ENCODE peak calls at places on chromosomes 5 and 9, in four cellular contexts. One of them, this sample, is unnamed.

GRCh38 chr9:105295151-105295550 is 50.7 kb downstream of the SLC44A1 start:
- DNase-seq in HCT116: no peak
- DNase-seq in heart left ventricle: no peak
- DNase-seq in ovary: no peak
- DNase-seq in this sample: no peak

GRCh38 chr9:130939405-130939941 is 426 bp upstream of the FIBCD1 start:
- DNase-seq in heart left ventricle: no peak
- DNase-seq in ovary: no peak
- DNase-seq in HCT116: no peak
- DNase-seq in this sample: no peak

GRCh38 chr5:170639221-170639925 is 135.6 kb downstream of the KCNIP1 start:
- DNase-seq in HCT116: no peak
- DNase-seq in heart left ventricle: no peak
- DNase-seq in ovary: no peak
- DNase-seq in this sample: peak

GRCh38 chr9:109912082-109912581 is 132.1 kb downstream of the PALM2AKAP2 start:
- DNase-seq in HCT116: no peak
- DNase-seq in ovary: no peak
- DNase-seq in heart left ventricle: peak
- DNase-seq in this sample: no peak

GRCh38 chr5:173303878-173304590 is 24.2 kb downstream of the STC2 start:
- DNase-seq in ovary: no peak
- DNase-seq in heart left ventricle: no peak
- DNase-seq in HCT116: no peak
- DNase-seq in this sample: no peak

GRCh38 chr9:38671748-38672147 is 48.2 kb downstream of the FAM240B start:
- DNase-seq in ovary: no peak
- DNase-seq in HCT116: no peak
- DNase-seq in heart left ventricle: no peak
- DNase-seq in this sample: no peak

GRCh38 chr5:59491944-59492343 is 401.6 kb downstream of the PDE4D start:
- DNase-seq in heart left ventricle: no peak
- DNase-seq in ovary: no peak
- DNase-seq in HCT116: no peak
- DNase-seq in this sample: no peak

GRCh38 chr9:92983984-92984589 is 36.8 kb downstream of the FGD3 start:
- DNase-seq in ovary: no peak
- DNase-seq in HCT116: peak
- DNase-seq in heart left ventricle: no peak
- DNase-seq in this sample: no peak

GRCh38 chr5:88675758-88676636 is 207.0 kb downstream of the MEF2C start:
- DNase-seq in heart left ventricle: no peak
- DNase-seq in ovary: no peak
- DNase-seq in HCT116: peak
- DNase-seq in this sample: no peak

GRCh38 chr5:115577741-115578140 is 24.5 kb downstream of the TICAM2 start:
- DNase-seq in heart left ventricle: no peak
- DNase-seq in ovary: no peak
- DNase-seq in HCT116: no peak
- DNase-seq in this sample: no peak

GRCh38 chr9:83536332-83536731 is 1.9 kb downstream of the FRMD3 start:
- DNase-seq in HCT116: no peak
- DNase-seq in heart left ventricle: no peak
- DNase-seq in ovary: no peak
- DNase-seq in this sample: no peak

DNA sequence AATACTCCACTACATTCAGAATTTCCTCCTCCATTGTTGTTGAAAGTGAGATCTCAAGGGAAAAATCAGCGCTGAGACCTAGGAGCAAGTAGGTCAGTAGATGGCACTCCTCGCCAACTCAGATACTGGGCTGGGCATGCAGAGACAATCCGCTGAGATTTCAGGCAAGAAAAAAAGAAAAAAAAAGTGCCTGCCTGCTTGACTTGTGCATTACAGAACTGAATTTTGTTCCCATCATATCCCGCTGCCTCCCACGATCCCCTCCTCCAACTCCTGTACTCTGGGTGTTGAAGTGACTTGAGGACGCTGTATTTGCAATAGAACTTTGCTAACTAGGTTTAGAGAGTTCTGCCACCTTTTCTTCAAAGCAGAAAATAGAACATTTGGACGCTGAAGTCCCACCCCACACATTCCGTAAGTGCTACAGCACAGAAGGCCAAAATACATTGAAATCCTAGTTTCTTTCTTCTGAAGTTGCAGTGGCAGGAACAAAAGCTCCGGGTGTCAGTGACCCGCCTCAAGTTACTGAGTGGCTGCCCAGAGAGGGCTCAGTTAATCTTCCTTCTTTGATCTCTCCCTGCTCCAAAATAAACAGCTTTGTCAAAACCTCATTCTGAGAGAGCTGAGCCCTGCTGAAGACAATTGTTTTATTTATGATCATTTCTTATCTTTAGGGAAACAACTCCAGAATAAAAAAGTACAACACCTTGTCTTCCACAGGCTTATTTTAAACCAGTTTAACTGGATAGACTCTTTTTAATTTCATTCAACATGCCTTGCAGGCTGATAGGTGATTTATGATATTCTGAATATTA is 265.7 kb downstream of the MLLT3 start:
- DNase-seq in heart left ventricle: peak
- DNase-seq in ovary: peak
- DNase-seq in HCT116: peak
- DNase-seq in this sample: no peak
- H3K4me3 ChIP-seq in heart left ventricle: peak
- H3K4me3 ChIP-seq in ovary: no peak
- H3K4me3 ChIP-seq in HCT116: no peak
- H3K4me3 ChIP-seq in this sample: no peak

GRCh38 chr5:42985129-42986037 is 54.7 kb downstream of the ANXA2R start:
- DNase-seq in HCT116: peak
- DNase-seq in heart left ventricle: no peak
- DNase-seq in ovary: no peak
- DNase-seq in this sample: no peak
- TF ChIP-seq POLR2A in HCT116: no peak
- TF ChIP-seq POLR2A in heart left ventricle: no peak
- TF ChIP-seq POLR2A in ovary: no peak
- TF ChIP-seq POLR2A in this sample: no peak

GRCh38 chr9:112310826-112311225 is 22.6 kb downstream of the PTBP3 start:
- DNase-seq in HCT116: no peak
- DNase-seq in heart left ventricle: no peak
- DNase-seq in ovary: no peak
- DNase-seq in this sample: no peak
- H3K4me3 ChIP-seq in HCT116: no peak
- H3K4me3 ChIP-seq in heart left ventricle: no peak
- H3K4me3 ChIP-seq in ovary: no peak
- H3K4me3 ChIP-seq in this sample: no peak

GRCh38 chr5:16528382-16528849 is 62.8 kb upstream of the ZNF622 start:
- DNase-seq in heart left ventricle: no peak
- DNase-seq in ovary: no peak
- DNase-seq in HCT116: no peak
- DNase-seq in this sample: no peak
- TF ChIP-seq POLR2A in heart left ventricle: no peak
- TF ChIP-seq POLR2A in ovary: no peak
- TF ChIP-seq POLR2A in HCT116: peak
- TF ChIP-seq POLR2A in this sample: no peak

GRCh38 chr5:41508186-41508585 is 2.2 kb downstream of the PLCXD3 start:
- DNase-seq in heart left ventricle: no peak
- DNase-seq in ovary: no peak
- DNase-seq in HCT116: no peak
- DNase-seq in this sample: no peak
- H3K4me3 ChIP-seq in heart left ventricle: peak
- H3K4me3 ChIP-seq in ovary: no peak
- H3K4me3 ChIP-seq in HCT116: no peak
- H3K4me3 ChIP-seq in this sample: no peak

GRCh38 chr5:36606437-36607113 is at the start of gene SLC1A3:
- DNase-seq in heart left ventricle: peak
- DNase-seq in ovary: peak
- DNase-seq in HCT116: peak
- DNase-seq in this sample: peak
- TF ChIP-seq POLR2A in heart left ventricle: peak
- TF ChIP-seq POLR2A in ovary: peak
- TF ChIP-seq POLR2A in HCT116: peak
- TF ChIP-seq POLR2A in this sample: no peak

DNA sequence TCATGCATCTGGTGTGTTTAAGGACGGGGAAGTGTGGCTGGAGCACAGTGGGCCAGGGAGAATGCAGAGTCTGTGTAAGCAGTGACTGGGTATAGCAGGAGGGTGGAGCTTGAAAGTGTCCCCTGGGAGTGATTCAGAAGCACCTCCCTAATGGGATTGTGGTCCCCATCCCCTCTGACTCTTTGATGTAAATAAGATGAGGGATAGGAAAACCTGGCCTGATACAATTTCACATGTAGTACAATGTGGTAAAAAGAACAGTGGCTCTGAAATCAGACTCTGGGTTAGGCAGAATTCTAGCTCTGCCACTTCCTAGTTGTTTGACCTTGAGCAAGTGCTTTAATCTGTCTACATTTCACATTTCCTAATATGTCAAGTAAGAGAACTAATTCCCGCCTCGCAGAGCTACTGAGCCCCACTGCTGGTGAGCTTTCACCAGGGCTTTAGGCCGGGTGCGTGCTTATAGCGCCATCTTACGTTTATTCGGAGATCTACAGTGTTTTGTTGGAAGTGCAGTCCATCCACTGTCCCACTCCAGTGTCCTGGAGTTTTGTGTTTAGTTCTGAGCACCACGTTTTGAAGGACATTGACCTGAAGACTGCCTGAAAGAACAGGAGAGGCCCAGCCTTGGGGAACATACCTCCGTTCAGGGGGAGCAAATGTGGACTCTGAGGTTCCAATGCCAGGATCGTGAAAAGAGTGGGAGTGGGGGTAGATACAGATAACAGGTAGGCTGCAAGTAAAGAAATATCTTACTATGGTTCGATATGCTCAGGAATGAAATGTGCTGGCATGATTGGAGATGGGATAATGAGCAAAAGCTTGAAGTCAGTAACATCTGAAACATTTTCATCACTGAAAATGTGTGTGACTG is 51.2 kb upstream of the TESK1 start:
- DNase-seq in ovary: peak
- DNase-seq in HCT116: peak
- DNase-seq in heart left ventricle: peak
- DNase-seq in this sample: no peak
- H3K4me3 ChIP-seq in ovary: no peak
- H3K4me3 ChIP-seq in HCT116: no peak
- H3K4me3 ChIP-seq in heart left ventricle: no peak
- H3K4me3 ChIP-seq in this sample: no peak

GRCh38 chr5:95878417-95879323 is 56.1 kb upstream of the GLRX start:
- DNase-seq in ovary: no peak
- DNase-seq in heart left ventricle: no peak
- DNase-seq in HCT116: no peak
- DNase-seq in this sample: no peak
- TF ChIP-seq POLR2A in ovary: no peak
- TF ChIP-seq POLR2A in heart left ventricle: no peak
- TF ChIP-seq POLR2A in HCT116: no peak
- TF ChIP-seq POLR2A in this sample: no peak

DNA sequence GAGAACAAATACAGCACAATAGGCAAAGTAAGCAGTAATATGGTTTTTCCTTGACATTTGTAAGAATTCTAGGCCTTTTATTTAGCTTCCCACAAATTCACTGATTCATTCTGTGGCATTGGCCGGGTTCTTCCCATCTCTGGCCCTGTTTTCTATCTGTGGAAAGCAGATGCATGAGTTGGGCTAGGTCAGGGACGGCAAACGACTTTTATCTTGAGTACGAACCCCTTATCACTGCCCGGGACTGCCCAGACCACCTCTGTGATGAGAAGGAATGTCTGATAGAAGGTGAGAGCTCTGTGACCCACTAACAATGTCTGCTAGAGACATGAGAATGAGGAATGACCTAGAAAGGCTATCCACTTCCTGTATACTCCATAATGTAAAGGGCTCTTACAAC is 35.4 kb upstream of the ADAM19 start:
- DNase-seq in HCT116: no peak
- DNase-seq in ovary: no peak
- DNase-seq in heart left ventricle: no peak
- DNase-seq in this sample: no peak
- H3K4me3 ChIP-seq in HCT116: no peak
- H3K4me3 ChIP-seq in ovary: no peak
- H3K4me3 ChIP-seq in heart left ventricle: no peak
- H3K4me3 ChIP-seq in this sample: no peak

GRCh38 chr5:81068063-81068462 is 107.9 kb downstream of the RASGRF2 start:
- DNase-seq in HCT116: no peak
- DNase-seq in heart left ventricle: peak
- DNase-seq in ovary: no peak
- DNase-seq in this sample: no peak
- TF ChIP-seq POLR2A in HCT116: no peak
- TF ChIP-seq POLR2A in heart left ventricle: no peak
- TF ChIP-seq POLR2A in ovary: no peak
- TF ChIP-seq POLR2A in this sample: no peak

This sample was measured in spleen.